ENCODE peak calls at places on chromosomes 1 and 21, in seven cellular contexts. U, W, D, T, G, L and J are unnamed samples.
A peak's percentile ranks its signal among the peaks of the same experiment; 100 is the strongest.

GRCh38 chr1:27430903-27431653 is 38.7 kb downstream of the GPR3 start:
- DNase-seq in U (no peak), L (no peak), W (no peak), G (peak; percentile 53), T (no peak), D (no peak), J (no peak)

GRCh38 chr1:119146466-119146865 is 6.0 kb upstream of the WARS2 start:
- DNase-seq in D (no peak), L (no peak), W (no peak), G (no peak), T (no peak), U (no peak), J (no peak)

GRCh38 chr1:83928396-83928795 is 70.5 kb downstream of the TTLL7 start:
- DNase-seq in T (no peak), U (no peak), W (no peak), G (no peak), L (no peak), D (no peak), J (no peak)

GRCh38 chr1:232793944-232794343 is 11.3 kb upstream of the MAP10 start:
- DNase-seq in U (no peak), W (no peak), G (no peak), L (no peak), T (no peak), D (no peak), J (no peak)

GRCh38 chr1:204075116-204075636 is 2.3 kb downstream of the SOX13 start:
- DNase-seq in G (no peak), W (no peak), D (peak; percentile 48), T (peak; percentile 40), L (no peak), U (no peak), J (no peak)

GRCh38 chr1:41726899-41727748 is 191.6 kb downstream of the HIVEP3 start:
- DNase-seq in U (no peak), D (peak; percentile 52), W (peak; percentile 68), T (peak; percentile 83), G (no peak), L (no peak), J (no peak)

GRCh38 chr21:30238168-30238567 is 22.3 kb upstream of the CLDN8 start:
- DNase-seq in D (no peak), T (no peak), G (no peak), U (no peak), L (no peak), W (no peak), J (no peak)

GRCh38 chr1:172724746-172725613 is 66.1 kb downstream of the FASLG start:
- DNase-seq in W (no peak), T (no peak), L (no peak), G (no peak), D (no peak), U (no peak), J (no peak)

GRCh38 chr1:171403396-171403795 is 81.9 kb upstream of the PRRC2C start:
- DNase-seq in G (no peak), U (no peak), D (no peak), W (no peak), L (no peak), T (no peak), J (no peak)

GRCh38 chr1:8329439-8329838 is 11.5 kb downstream of the SLC45A1 start:
- DNase-seq in D (no peak), T (peak; percentile 6), U (no peak), W (no peak), L (no peak), G (no peak), J (no peak)

GRCh38 chr1:174406421-174406820 is 41.3 kb upstream of the GPR52 start:
- DNase-seq in W (no peak), D (no peak), L (no peak), G (no peak), U (no peak), T (no peak), J (no peak)

GRCh38 chr1:202210370-202210769 is 16.8 kb downstream of the LGR6 start:
- DNase-seq in W (no peak), D (no peak), L (no peak), U (no peak), T (no peak), G (no peak), J (no peak)